ENCODE peak calls at places on chromosomes 11 and 22, in seven cellular contexts. G is KG1, E is lung microvascular endothelial cell, J is NB4, O is colonic mucosa, D is AG20443, N is body of pancreas. S is an unnamed sample.
A peak's percentile ranks its signal among the peaks of the same experiment; 100 is the strongest.

GRCh38 chr22:49062155-49063039 is 765.3 kb downstream of the BRD1 start:
- DNase-seq in N (peak; percentile 87), J (no peak), D (no peak), O (no peak), G (no peak), E (no peak), S (no peak)

GRCh38 chr22:30261134-30261533 is 5.5 kb downstream of the OSM start:
- DNase-seq in O (no peak), D (no peak), J (peak; percentile 44), G (no peak), N (no peak), E (no peak), S (peak; percentile 64)

GRCh38 chr11:88521354-88522310 is 184.1 kb upstream of the CTSC start:
- DNase-seq in G (no peak), O (no peak), E (no peak), D (peak; percentile 19), J (no peak), N (no peak), S (no peak)

GRCh38 chr22:30908051-30908461 is 60.5 kb downstream of the MORC2 start:
- DNase-seq in E (no peak), N (no peak), G (no peak), D (peak; percentile 4), J (no peak), O (no peak), S (no peak)

GRCh38 chr11:12108875-12109453 is 1.4 kb upstream of the MICAL2 start:
- DNase-seq in J (no peak), E (no peak), O (no peak), G (no peak), D (no peak), N (no peak), S (no peak)

GRCh38 chr11:76166314-76166713 is 40.0 kb downstream of the WNT11 start:
- DNase-seq in E (no peak), G (no peak), D (no peak), N (no peak), J (peak; percentile 27), O (no peak), S (peak; percentile 30)

GRCh38 chr11:72333657-72334056 is 89.7 kb upstream of the PHOX2A start:
- DNase-seq in J (peak; percentile 61), E (no peak), N (no peak), D (no peak), G (peak; percentile 75), O (no peak), S (peak; percentile 77)

GRCh38 chr11:11916981-11917399 is 75.2 kb downstream of the USP47 start:
- DNase-seq in O (no peak), N (no peak), E (no peak), J (no peak), D (peak; percentile 50), G (no peak), S (no peak)

GRCh38 chr11:14819596-14819995 is 72.4 kb downstream of the CYP2R1 start:
- DNase-seq in O (no peak), D (no peak), E (no peak), J (no peak), G (no peak), N (no peak), S (no peak)

GRCh38 chr11:71388637-71389235 is 59.5 kb downstream of the DHCR7 start:
- DNase-seq in O (no peak), E (no peak), N (no peak), J (peak; percentile 23), G (no peak), D (no peak), S (no peak)

GRCh38 chr22:45082795-45083194 is 73.0 kb upstream of the PHF21B start:
- DNase-seq in D (peak; percentile 33), O (no peak), J (peak; percentile 32), E (peak; percentile 10), N (no peak), G (no peak), S (no peak)

GRCh38 chr11:46489668-46490560 is 98.3 kb upstream of the CHRM4 start:
- DNase-seq in D (peak; percentile 35), O (peak; percentile 40), E (peak; percentile 72), J (peak; percentile 67), G (no peak), N (no peak), S (peak; percentile 32)

GRCh38 chr22:19607198-19608113 is 83.2 kb upstream of the CLDN5 start:
- DNase-seq in E (peak; percentile 87), J (no peak), N (peak; percentile 31), D (no peak), G (no peak), O (no peak), S (no peak)

GRCh38 chr11:108221981-108222685 is at the start of gene NPAT:
- DNase-seq in G (no peak), J (no peak), E (no peak), O (peak; percentile 24), D (no peak), N (no peak), S (no peak)

GRCh38 chr11:32148824-32149223 is 58.0 kb downstream of the RCN1 start:
- DNase-seq in J (no peak), N (no peak), O (no peak), D (peak; percentile 53), G (no peak), E (no peak), S (no peak)

GRCh38 chr22:44259366-44260215 is 53.2 kb downstream of the SHISAL1 start:
- DNase-seq in O (no peak), N (peak; percentile 1), J (no peak), D (no peak), E (no peak), G (no peak), S (no peak)

GRCh38 chr22:36010913-36011312 is 17.7 kb downstream of the RBFOX2 start:
- DNase-seq in N (no peak), E (peak; percentile 84), J (no peak), D (peak; percentile 61), O (no peak), G (no peak), S (no peak)

GRCh38 chr22:28911777-28912669 is 28.7 kb downstream of the ZNRF3 start:
- DNase-seq in O (peak; percentile 72), E (no peak), J (no peak), G (no peak), D (peak; percentile 52), N (no peak), S (peak; percentile 11)

GRCh38 chr11:78212586-78213371 is 24.1 kb downstream of the USP35 start:
- DNase-seq in G (no peak), E (no peak), D (peak; percentile 51), N (no peak), J (no peak), O (no peak), S (no peak)

GRCh38 chr11:66336234-66337102 is at the start of gene RIN1:
- DNase-seq in E (peak; percentile 97), O (peak; percentile 81), N (peak; percentile 57), D (peak; percentile 93), J (peak; percentile 99), G (no peak), S (peak; percentile 93)

GRCh38 chr11:116294630-116295029 is 478.2 kb downstream of the BUD13 start:
- DNase-seq in D (no peak), N (no peak), E (peak; percentile 74), J (no peak), G (no peak), O (no peak), S (no peak)

GRCh38 chr11:108897071-108897481 is 232.2 kb downstream of the DDX10 start:
- DNase-seq in O (no peak), G (no peak), E (peak; percentile 21), N (no peak), D (no peak), J (no peak), S (no peak)

GRCh38 chr11:8354622-8355417 is 91.1 kb upstream of the LMO1 start:
- DNase-seq in O (no peak), J (peak; percentile 46), E (no peak), D (no peak), N (no peak), G (peak; percentile 6), S (no peak)

GRCh38 chr11:45147871-45148270 is 1.4 kb downstream of the PRDM11 start:
- DNase-seq in N (no peak), E (no peak), D (no peak), J (no peak), O (peak; percentile 18), G (no peak), S (no peak)

GRCh38 chr22:19187716-19188563 is 9.4 kb upstream of the SLC25A1 start:
- DNase-seq in D (no peak), O (no peak), J (no peak), N (no peak), E (no peak), G (no peak), S (no peak)

GRCh38 chr11:123841189-123841588 is 35.0 kb upstream of the OR6M1 start:
- DNase-seq in J (peak; percentile 44), G (no peak), E (peak; percentile 87), N (no peak), D (no peak), O (no peak), S (peak; percentile 44)

GRCh38 chr11:72732329-72732728 is 19.9 kb downstream of the ARAP1 start:
- DNase-seq in G (no peak), J (no peak), E (no peak), O (no peak), D (no peak), N (no peak), S (no peak)

GRCh38 chr11:64802370-64803162 is 448 bp downstream of the MAP4K2 start:
- DNase-seq in G (no peak), D (no peak), O (peak; percentile 38), E (no peak), N (no peak), J (no peak), S (no peak)

GRCh38 chr11:65448074-65448417 is 25.4 kb downstream of the NEAT1 start:
- DNase-seq in O (no peak), N (no peak), E (no peak), G (no peak), J (no peak), D (no peak), S (no peak)

GRCh38 chr22:21707677-21708076 is 27.9 kb downstream of the YPEL1 start:
- DNase-seq in N (no peak), E (no peak), G (no peak), J (no peak), D (no peak), O (no peak), S (no peak)

GRCh38 chr11:1458340-1459218 is 28.0 kb downstream of the MOB2 start:
- DNase-seq in G (no peak), J (peak; percentile 36), E (no peak), D (peak; percentile 56), O (peak; percentile 80), N (peak; percentile 54), S (no peak)

GRCh38 chr11:86291466-86292262 is 10.4 kb upstream of the HIKESHI start:
- DNase-seq in G (peak; percentile 71), D (peak; percentile 73), E (peak; percentile 52), J (peak; percentile 68), N (peak; percentile 72), O (peak; percentile 57), S (peak; percentile 40)

GRCh38 chr11:59560290-59560701 is 49.0 kb downstream of the OR4D9 start:
- DNase-seq in G (peak; percentile 84), D (peak; percentile 25), J (peak; percentile 85), E (peak; percentile 75), N (peak; percentile 81), O (peak; percentile 87), S (peak; percentile 66)

GRCh38 chr11:3021125-3021524 is 29.0 kb upstream of the NAP1L4 start:
- DNase-seq in J (peak; percentile 53), N (peak; percentile 68), D (peak; percentile 38), E (peak; percentile 23), G (no peak), O (peak; percentile 44), S (peak; percentile 3)

GRCh38 chr11:47393163-47394049 is 15.0 kb upstream of the SLC39A13 start:
- DNase-seq in N (peak; percentile 17), J (peak; percentile 87), O (no peak), G (no peak), E (peak; percentile 67), D (peak; percentile 80), S (peak; percentile 86)

GRCh38 chr22:19492504-19493174 is 12.9 kb downstream of the CDC45 start:
- DNase-seq in D (no peak), G (no peak), N (no peak), O (no peak), J (no peak), E (no peak), S (no peak)

GRCh38 chr11:67489203-67489859 is 6.5 kb downstream of the AIP start:
- DNase-seq in G (no peak), O (peak; percentile 41), D (no peak), N (no peak), J (no peak), E (no peak), S (no peak)

GRCh38 chr11:120215634-120216033 is 4.8 kb downstream of the OAF start:
- DNase-seq in E (peak; percentile 74), O (no peak), J (no peak), G (no peak), N (no peak), D (peak; percentile 76), S (no peak)